ENCODE peak calls at places on chromosomes 6 and 20, in eight cellular contexts. B, U, W, I, A, Y, Q and S are unnamed samples.

GRCh38 chr6:26401987-26402658 is at the start of gene BTN3A1:
- DNase-seq in A (peak; percentile 42), W (peak; percentile 44), I (peak; percentile 48), Y (peak; percentile 70), Q (peak; percentile 80), U (peak; percentile 82), B (peak; percentile 87), S (peak; percentile 72)

GRCh38 chr20:50019466-50020256 is 36.9 kb downstream of the SNAI1 start:
- DNase-seq in Q (no peak), Y (no peak), B (no peak), I (no peak), U (no peak), A (no peak), W (no peak), S (peak; percentile 45)

GRCh38 chr20:19210426-19211155 is 1.9 kb upstream of the SLC24A3 start:
- DNase-seq in Y (no peak), Q (no peak), B (no peak), U (no peak), A (no peak), I (no peak), W (no peak), S (no peak)

GRCh38 chr20:41261790-41262717 is 55.5 kb downstream of the ZHX3 start:
- DNase-seq in I (no peak), Y (peak; percentile 29), W (no peak), B (no peak), Q (no peak), U (no peak), A (peak; percentile 72), S (no peak)

GRCh38 chr6:134416501-134417154 is 98.7 kb upstream of the SGK1 start:
- DNase-seq in Q (no peak), I (peak; percentile 75), B (no peak), Y (peak; percentile 61), W (no peak), U (no peak), A (no peak), S (no peak)

GRCh38 chr6:41025966-41026365 is 13.1 kb downstream of the UNC5CL start:
- DNase-seq in Q (no peak), W (no peak), B (no peak), Y (no peak), U (no peak), I (no peak), A (no peak), S (peak; percentile 31)

GRCh38 chr6:157235600-157236039 is 87.7 kb downstream of the TMEM242 start:
- DNase-seq in U (peak; percentile 21), B (peak; percentile 86), A (peak; percentile 80), I (peak; percentile 34), W (peak; percentile 82), Q (peak; percentile 58), Y (peak; percentile 33), S (peak; percentile 90)

GRCh38 chr6:106145741-106146227 is 59.6 kb downstream of the PRDM1 start:
- DNase-seq in A (peak; percentile 65), Q (no peak), U (peak; percentile 87), Y (peak; percentile 59), B (no peak), W (no peak), I (peak; percentile 61), S (peak; percentile 85)

GRCh38 chr6:39209360-39209811 is 19.9 kb downstream of the KCNK5 start:
- DNase-seq in Y (no peak), A (peak; percentile 80), Q (no peak), B (no peak), U (no peak), W (peak; percentile 79), I (no peak), S (peak; percentile 72)

GRCh38 chr6:75178757-75179156 is 27.1 kb downstream of the COL12A1 start:
- DNase-seq in W (no peak), A (no peak), U (no peak), Y (no peak), B (no peak), Q (no peak), I (no peak), S (no peak)

GRCh38 chr6:56690519-56691200 is 48.0 kb upstream of the DST start:
- DNase-seq in W (no peak), Q (peak; percentile 71), B (no peak), A (peak; percentile 45), Y (peak; percentile 81), I (peak; percentile 86), U (no peak), S (no peak)

GRCh38 chr20:61515922-61516321 is 263.9 kb downstream of the CDH4 start:
- DNase-seq in I (no peak), Y (no peak), W (no peak), B (no peak), Q (no peak), A (no peak), U (no peak), S (no peak)

GRCh38 chr20:38601216-38602184 is at the start of gene ARHGAP40:
- DNase-seq in A (peak; percentile 78), Y (no peak), W (peak; percentile 72), B (peak; percentile 87), Q (no peak), U (peak; percentile 27), I (peak; percentile 29), S (peak; percentile 89)

GRCh38 chr20:967796-968742 is 34.0 kb downstream of the RSPO4 start:
- DNase-seq in A (peak; percentile 84), Q (peak; percentile 40), B (no peak), I (peak; percentile 6), Y (peak; percentile 36), U (peak; percentile 21), W (peak; percentile 40), S (peak; percentile 62)

GRCh38 chr6:3699231-3699630 is 52.3 kb downstream of the PXDC1 start:
- DNase-seq in Y (no peak), U (no peak), Q (no peak), W (no peak), A (no peak), I (no peak), B (no peak), S (no peak)

DNA sequence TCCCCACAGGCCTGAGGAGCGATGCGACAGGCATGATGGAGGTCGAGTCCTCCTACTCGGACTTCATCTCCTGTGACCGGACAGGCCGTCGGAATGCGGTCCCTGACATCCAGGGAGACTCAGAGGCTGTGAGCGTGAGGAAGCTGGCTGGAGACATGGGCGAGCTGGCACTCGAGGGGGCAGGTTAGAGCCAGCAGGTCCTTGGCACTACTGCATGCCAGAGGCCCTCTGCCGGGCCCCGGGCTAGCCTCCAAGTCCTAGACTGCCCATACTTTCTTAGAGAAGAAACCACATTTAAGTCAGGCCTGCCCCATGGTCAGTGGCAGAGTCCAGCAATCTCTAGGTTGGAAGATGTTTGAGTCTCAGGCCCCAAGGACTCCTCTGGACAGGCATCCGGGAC is 32.1 kb downstream of the PKIG start:
- DNase-seq in Y (no peak), B (no peak), W (no peak), A (no peak), U (no peak), I (no peak), Q (no peak), S (no peak)
- H3K9ac ChIP-seq in Y (no peak overlapping the region), B (no peak overlapping the region), W (no peak overlapping the region), A (no peak overlapping the region), U (no peak overlapping the region), I (no peak overlapping the region), Q (no peak overlapping the region), S (no peak overlapping the region)

GRCh38 chr6:148580442-148580841 is 166.4 kb upstream of the UST start:
- DNase-seq in A (no peak), U (no peak), I (no peak), B (no peak), Y (no peak), W (no peak), Q (no peak), S (no peak)

GRCh38 chr6:148573922-148574321 is 172.9 kb upstream of the UST start:
- DNase-seq in I (no peak), A (no peak), W (no peak), U (no peak), Y (no peak), B (no peak), Q (no peak), S (no peak)

GRCh38 chr6:148578837-148579236 is 168.0 kb upstream of the UST start:
- DNase-seq in A (no peak), Q (no peak), I (no peak), B (no peak), Y (no peak), U (no peak), W (no peak), S (no peak)

GRCh38 chr6:148577687-148578488 is 168.9 kb upstream of the UST start:
- DNase-seq in W (peak; percentile 91), B (peak; percentile 86), Q (peak; percentile 86), Y (peak; percentile 80), U (peak; percentile 9), A (peak; percentile 95), I (peak; percentile 61), S (peak; percentile 93)

DNA sequence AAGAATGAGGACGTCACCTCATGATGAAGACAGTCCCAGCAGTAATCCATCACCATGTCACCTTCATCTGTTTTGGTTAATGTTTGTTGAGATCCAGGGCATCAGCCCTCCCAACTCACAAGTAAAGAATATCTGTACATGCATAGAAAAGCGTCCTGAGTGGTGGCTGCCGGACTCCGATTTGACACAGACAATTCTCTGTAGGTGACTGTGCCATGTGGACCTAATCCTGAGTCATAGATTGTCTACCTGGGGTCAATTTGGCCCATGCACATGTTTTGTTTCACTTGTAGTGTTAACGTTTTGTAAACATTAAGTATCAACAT is 168.4 kb upstream of the UST start:
- DNase-seq in Y (no peak), I (no peak), B (no peak), A (no peak), Q (no peak), U (no peak), W (no peak), S (peak; percentile 58)
- H3K4me1 ChIP-seq in Y (peaks cover 1% of the 10 kb centered on the region), I (no peaks in the 10 kb centered on the region), B (peaks cover 3% of the 10 kb centered on the region), A (no peaks in the 10 kb centered on the region), Q (no peaks in the 10 kb centered on the region), U (no peaks in the 10 kb centered on the region), W (peaks cover 8% of the 10 kb centered on the region), S (peaks cover 5% of the 10 kb centered on the region)

DNA sequence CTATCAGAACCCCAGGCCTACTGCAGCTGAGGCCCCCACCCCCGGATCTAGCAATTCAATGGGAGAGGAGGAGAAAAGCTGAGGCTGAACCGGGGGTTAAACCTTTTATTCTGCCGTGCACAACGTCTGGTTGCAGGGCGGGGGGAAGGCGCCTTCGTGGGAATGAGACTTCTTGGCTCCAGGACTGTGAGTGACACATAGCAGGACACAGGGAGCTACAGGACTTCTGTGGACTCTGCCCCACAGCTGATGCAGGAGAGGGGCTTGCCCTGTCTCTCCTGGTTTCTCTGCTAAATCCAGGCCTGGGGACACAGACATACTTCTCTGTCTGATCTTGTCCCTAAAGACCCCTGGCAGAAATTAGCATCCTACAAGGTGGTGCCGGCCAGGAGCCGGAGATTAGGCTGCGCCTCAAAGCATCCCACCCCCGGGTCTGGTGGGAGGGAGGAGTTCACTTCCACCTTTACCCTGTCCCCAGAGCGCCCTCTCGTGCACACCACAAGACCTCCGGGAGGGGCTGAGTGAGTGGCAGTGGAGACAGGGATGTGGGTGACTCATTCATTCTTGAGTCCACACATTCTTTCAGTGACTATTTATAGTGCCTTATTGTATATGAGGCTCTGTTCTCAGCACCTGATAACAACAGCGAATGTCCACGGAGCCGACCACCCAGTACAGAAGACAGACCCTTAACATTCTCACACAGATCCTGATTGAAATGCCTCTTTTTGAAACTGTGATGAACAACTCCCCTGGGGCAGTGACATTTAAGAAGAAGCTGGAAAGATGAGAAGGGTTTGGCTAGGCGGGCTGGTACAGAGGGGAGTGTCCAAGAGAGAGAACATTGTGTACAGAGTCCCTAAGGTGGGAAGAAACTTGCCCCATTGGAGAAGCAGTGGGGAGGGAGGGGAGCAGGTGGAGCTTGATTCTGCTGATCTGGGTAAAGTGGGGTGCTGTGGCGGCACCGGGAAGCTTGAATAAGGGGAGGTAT is 38.9 kb downstream of the GMPR start:
- DNase-seq in A (peak; percentile 97), Y (peak; percentile 93), Q (peak; percentile 84), I (peak; percentile 91), B (no peak), U (peak; percentile 57), W (peak; percentile 87), S (peak; percentile 95)
- H3K9ac ChIP-seq in A (peak overlapping the region; percentile 32), Y (no peak overlapping the region), Q (no peak overlapping the region), I (peak overlapping the region; percentile 64), B (no peak overlapping the region), U (no peak overlapping the region), W (no peak overlapping the region), S (no peak overlapping the region)

GRCh38 chr20:62929051-62929538 is 2.8 kb upstream of the DIDO1 start:
- DNase-seq in U (no peak), A (peak; percentile 90), Q (peak; percentile 56), I (no peak), B (peak; percentile 89), W (peak; percentile 96), Y (peak; percentile 58), S (peak; percentile 96)
- H3K4me1 ChIP-seq in U (peaks cover 13% of the 10 kb centered on the region), A (peaks cover 18% of the 10 kb centered on the region), Q (peaks cover 13% of the 10 kb centered on the region), I (peaks cover 32% of the 10 kb centered on the region), B (peaks cover 30% of the 10 kb centered on the region), W (peaks cover 11% of the 10 kb centered on the region), Y (peaks cover 17% of the 10 kb centered on the region), S (peaks cover 9% of the 10 kb centered on the region)